ENCODE peak calls at places on chromosome 21, in eight cellular contexts. One of them, this sample, is unnamed.
A peak's percentile ranks its signal among the peaks of the same experiment; 100 is the strongest.

GRCh38 chr21:26194811-26195251 is 24.3 kb upstream of the APP start:
- DNase-seq in GM23338: no peak
- DNase-seq in fibroblast of lung: peak; percentile 28
- DNase-seq in ascending aorta: no peak
- DNase-seq in uterus: no peak
- DNase-seq in PC-9: no peak
- DNase-seq in lower lobe of right lung: no peak
- DNase-seq in IMR-90: peak; percentile 16
- DNase-seq in this sample: no peak

GRCh38 chr21:33265664-33266049 is 510 bp upstream of the IL10RB start:
- DNase-seq in IMR-90: peak; percentile 14
- DNase-seq in GM23338: peak; percentile 65
- DNase-seq in fibroblast of lung: no peak
- DNase-seq in uterus: no peak
- DNase-seq in ascending aorta: peak; percentile 80
- DNase-seq in PC-9: no peak
- DNase-seq in lower lobe of right lung: peak; percentile 86
- DNase-seq in this sample: peak; percentile 36

GRCh38 chr21:17548262-17548661 is 35.4 kb downstream of the CXADR start:
- DNase-seq in GM23338: no peak
- DNase-seq in ascending aorta: no peak
- DNase-seq in uterus: no peak
- DNase-seq in lower lobe of right lung: no peak
- DNase-seq in PC-9: no peak
- DNase-seq in fibroblast of lung: no peak
- DNase-seq in IMR-90: peak; percentile 39
- DNase-seq in this sample: no peak

GRCh38 chr21:45410865-45411809 is 6.2 kb downstream of the COL18A1 start:
- DNase-seq in GM23338: no peak
- DNase-seq in ascending aorta: peak; percentile 59
- DNase-seq in uterus: no peak
- DNase-seq in PC-9: no peak
- DNase-seq in lower lobe of right lung: no peak
- DNase-seq in IMR-90: no peak
- DNase-seq in fibroblast of lung: no peak
- DNase-seq in this sample: peak; percentile 17

GRCh38 chr21:34945288-34945687 is 103.8 kb downstream of the RUNX1 start:
- DNase-seq in PC-9: no peak
- DNase-seq in IMR-90: no peak
- DNase-seq in ascending aorta: no peak
- DNase-seq in fibroblast of lung: no peak
- DNase-seq in GM23338: no peak
- DNase-seq in lower lobe of right lung: no peak
- DNase-seq in uterus: no peak
- DNase-seq in this sample: no peak

GRCh38 chr21:37383066-37383465 is 16.5 kb downstream of the DYRK1A start:
- DNase-seq in ascending aorta: no peak
- DNase-seq in IMR-90: no peak
- DNase-seq in fibroblast of lung: no peak
- DNase-seq in GM23338: peak; percentile 32
- DNase-seq in lower lobe of right lung: no peak
- DNase-seq in uterus: no peak
- DNase-seq in PC-9: no peak
- DNase-seq in this sample: no peak

GRCh38 chr21:16125274-16125673 is 395.5 kb downstream of the USP25 start:
- DNase-seq in PC-9: no peak
- DNase-seq in uterus: no peak
- DNase-seq in GM23338: no peak
- DNase-seq in fibroblast of lung: no peak
- DNase-seq in lower lobe of right lung: no peak
- DNase-seq in IMR-90: no peak
- DNase-seq in ascending aorta: no peak
- DNase-seq in this sample: no peak

GRCh38 chr21:37130971-37131370 is 57.9 kb downstream of the TTC3 start:
- DNase-seq in IMR-90: peak; percentile 44
- DNase-seq in PC-9: no peak
- DNase-seq in uterus: no peak
- DNase-seq in GM23338: no peak
- DNase-seq in ascending aorta: no peak
- DNase-seq in fibroblast of lung: no peak
- DNase-seq in lower lobe of right lung: no peak
- DNase-seq in this sample: no peak

GRCh38 chr21:27201197-27201596 is 234.3 kb upstream of the ADAMTS5 start:
- DNase-seq in fibroblast of lung: peak; percentile 57
- DNase-seq in IMR-90: peak; percentile 85
- DNase-seq in uterus: no peak
- DNase-seq in GM23338: no peak
- DNase-seq in PC-9: no peak
- DNase-seq in lower lobe of right lung: no peak
- DNase-seq in ascending aorta: no peak
- DNase-seq in this sample: no peak

GRCh38 chr21:45098867-45099266 is 24.5 kb downstream of the ADARB1 start:
- DNase-seq in fibroblast of lung: no peak
- DNase-seq in lower lobe of right lung: no peak
- DNase-seq in ascending aorta: no peak
- DNase-seq in GM23338: peak; percentile 58
- DNase-seq in PC-9: no peak
- DNase-seq in uterus: no peak
- DNase-seq in IMR-90: no peak
- DNase-seq in this sample: no peak

GRCh38 chr21:40373760-40374159 is 473.2 kb downstream of the DSCAM start:
- DNase-seq in fibroblast of lung: no peak
- DNase-seq in PC-9: no peak
- DNase-seq in uterus: no peak
- DNase-seq in GM23338: no peak
- DNase-seq in ascending aorta: no peak
- DNase-seq in lower lobe of right lung: no peak
- DNase-seq in IMR-90: no peak
- DNase-seq in this sample: no peak

GRCh38 chr21:29182674-29183073 is 52.2 kb downstream of the MAP3K7CL start:
- DNase-seq in ascending aorta: no peak
- DNase-seq in PC-9: no peak
- DNase-seq in lower lobe of right lung: no peak
- DNase-seq in IMR-90: peak; percentile 36
- DNase-seq in GM23338: no peak
- DNase-seq in fibroblast of lung: no peak
- DNase-seq in uterus: no peak
- DNase-seq in this sample: no peak

GRCh38 chr21:31509108-31510017 is 150.1 kb upstream of the SOD1 start:
- DNase-seq in IMR-90: no peak
- DNase-seq in ascending aorta: no peak
- DNase-seq in lower lobe of right lung: no peak
- DNase-seq in PC-9: peak; percentile 65
- DNase-seq in uterus: no peak
- DNase-seq in GM23338: peak; percentile 84
- DNase-seq in fibroblast of lung: no peak
- DNase-seq in this sample: no peak

GRCh38 chr21:34814529-34814951 is 145.7 kb downstream of the CLIC6 start:
- DNase-seq in ascending aorta: no peak
- DNase-seq in lower lobe of right lung: no peak
- DNase-seq in fibroblast of lung: no peak
- DNase-seq in uterus: no peak
- DNase-seq in PC-9: no peak
- DNase-seq in IMR-90: no peak
- DNase-seq in GM23338: no peak
- DNase-seq in this sample: no peak

GRCh38 chr21:46562964-46563607 is 41.8 kb downstream of the S100B start:
- DNase-seq in fibroblast of lung: no peak
- DNase-seq in IMR-90: no peak
- DNase-seq in lower lobe of right lung: peak; percentile 44
- DNase-seq in PC-9: no peak
- DNase-seq in uterus: no peak
- DNase-seq in ascending aorta: no peak
- DNase-seq in GM23338: no peak
- DNase-seq in this sample: no peak

GRCh38 chr21:21200939-21201610 is 202.9 kb downstream of the NCAM2 start:
- DNase-seq in PC-9: no peak
- DNase-seq in uterus: no peak
- DNase-seq in fibroblast of lung: peak; percentile 64
- DNase-seq in ascending aorta: no peak
- DNase-seq in lower lobe of right lung: no peak
- DNase-seq in IMR-90: peak; percentile 49
- DNase-seq in GM23338: no peak
- DNase-seq in this sample: no peak

DNA sequence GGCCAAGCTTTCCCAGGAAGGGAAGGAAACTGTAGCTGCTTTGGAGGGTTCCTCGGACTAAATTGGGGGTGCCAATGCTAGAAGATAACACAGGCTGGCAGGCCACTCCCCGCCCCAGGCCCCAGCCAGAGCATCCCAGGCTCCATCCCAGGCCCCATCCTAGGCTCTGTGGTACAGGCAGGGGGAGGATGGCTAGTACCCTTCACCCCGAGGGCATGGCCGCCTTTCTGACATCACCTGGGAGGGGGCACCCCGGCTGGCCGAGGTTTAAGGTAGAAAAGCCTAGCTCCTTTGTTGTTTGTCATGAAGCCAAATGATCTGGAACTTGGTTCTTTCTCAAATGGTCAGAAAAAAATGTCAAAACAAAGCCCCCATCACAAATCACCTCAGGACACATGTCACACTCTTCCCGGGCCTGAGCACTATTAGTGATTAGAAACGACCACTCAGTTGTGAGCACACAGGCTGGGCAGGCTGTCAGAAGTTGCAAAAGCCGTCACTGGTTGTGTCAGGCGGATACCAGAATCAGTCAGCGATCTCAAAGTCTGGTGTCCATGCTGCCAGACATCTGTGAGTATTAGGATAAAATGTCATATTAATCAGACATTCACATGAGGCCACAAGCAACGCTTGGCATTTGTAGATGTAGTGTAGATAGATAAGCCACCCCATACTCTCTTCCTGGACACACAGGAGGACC is 31.0 kb upstream of the ETS2 start:
- DNase-seq in uterus: no peak
- DNase-seq in GM23338: no peak
- DNase-seq in lower lobe of right lung: no peak
- DNase-seq in IMR-90: no peak
- DNase-seq in PC-9: no peak
- DNase-seq in fibroblast of lung: no peak
- DNase-seq in ascending aorta: peak; percentile 64
- DNase-seq in this sample: no peak
- H3K27ac ChIP-seq in uterus: no peak overlapping the region
- H3K27ac ChIP-seq in GM23338: no peak overlapping the region
- H3K27ac ChIP-seq in lower lobe of right lung: no peak overlapping the region
- H3K27ac ChIP-seq in IMR-90: peak overlapping the region; percentile 92
- H3K27ac ChIP-seq in PC-9: no peak overlapping the region
- H3K27ac ChIP-seq in fibroblast of lung: peak overlapping the region; percentile 90
- H3K27ac ChIP-seq in ascending aorta: peak overlapping the region; percentile 41
- H3K27ac ChIP-seq in this sample: no peak overlapping the region

DNA sequence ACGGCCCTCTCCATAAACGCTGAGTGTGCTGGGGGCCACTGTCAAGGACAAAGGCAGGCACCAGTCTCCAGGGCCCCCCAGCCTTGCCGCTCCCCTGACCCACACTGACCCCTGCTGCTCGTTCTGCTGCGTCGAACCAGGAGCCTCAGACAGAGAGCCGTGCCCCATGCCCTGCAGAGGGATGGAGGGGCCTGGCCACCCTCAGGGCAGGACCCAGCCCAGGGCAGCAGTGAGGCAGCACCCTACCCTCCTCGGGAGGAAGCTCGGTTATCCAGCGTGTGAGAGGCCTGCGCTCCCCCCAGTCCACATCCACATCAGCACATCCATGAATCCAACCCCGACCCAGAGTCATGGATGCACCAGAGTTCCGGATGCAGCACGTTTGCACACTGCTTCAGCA is 15.1 kb downstream of the WDR4 start:
- DNase-seq in ascending aorta: no peak
- DNase-seq in uterus: no peak
- DNase-seq in fibroblast of lung: no peak
- DNase-seq in GM23338: no peak
- DNase-seq in PC-9: no peak
- DNase-seq in lower lobe of right lung: no peak
- DNase-seq in IMR-90: no peak
- DNase-seq in this sample: no peak
- TF ChIP-seq CTCF in ascending aorta: no peak
- TF ChIP-seq CTCF in uterus: no peak
- TF ChIP-seq CTCF in fibroblast of lung: no peak
- TF ChIP-seq CTCF in GM23338: peak; percentile 46
- TF ChIP-seq CTCF in PC-9: no peak
- TF ChIP-seq CTCF in lower lobe of right lung: no peak
- TF ChIP-seq CTCF in IMR-90: no peak
- TF ChIP-seq CTCF in this sample: no peak

GRCh38 chr21:43311303-43311817 is 115.6 kb downstream of the SIK1 start:
- DNase-seq in IMR-90: no peak
- DNase-seq in uterus: no peak
- DNase-seq in lower lobe of right lung: peak; percentile 37
- DNase-seq in GM23338: no peak
- DNase-seq in ascending aorta: no peak
- DNase-seq in PC-9: peak; percentile 14
- DNase-seq in fibroblast of lung: no peak
- DNase-seq in this sample: no peak

GRCh38 chr21:43313939-43314405 is 113.0 kb downstream of the SIK1 start:
- DNase-seq in lower lobe of right lung: no peak
- DNase-seq in IMR-90: no peak
- DNase-seq in PC-9: no peak
- DNase-seq in ascending aorta: no peak
- DNase-seq in GM23338: no peak
- DNase-seq in uterus: no peak
- DNase-seq in fibroblast of lung: no peak
- DNase-seq in this sample: no peak

GRCh38 chr21:43313221-43313938 is 113.6 kb downstream of the SIK1 start:
- DNase-seq in uterus: no peak
- DNase-seq in GM23338: no peak
- DNase-seq in IMR-90: no peak
- DNase-seq in PC-9: no peak
- DNase-seq in ascending aorta: no peak
- DNase-seq in lower lobe of right lung: no peak
- DNase-seq in fibroblast of lung: no peak
- DNase-seq in this sample: no peak

GRCh38 chr21:43312011-43312410 is 114.9 kb downstream of the SIK1 start:
- DNase-seq in ascending aorta: no peak
- DNase-seq in IMR-90: no peak
- DNase-seq in PC-9: no peak
- DNase-seq in uterus: no peak
- DNase-seq in lower lobe of right lung: no peak
- DNase-seq in GM23338: no peak
- DNase-seq in fibroblast of lung: no peak
- DNase-seq in this sample: no peak

DNA sequence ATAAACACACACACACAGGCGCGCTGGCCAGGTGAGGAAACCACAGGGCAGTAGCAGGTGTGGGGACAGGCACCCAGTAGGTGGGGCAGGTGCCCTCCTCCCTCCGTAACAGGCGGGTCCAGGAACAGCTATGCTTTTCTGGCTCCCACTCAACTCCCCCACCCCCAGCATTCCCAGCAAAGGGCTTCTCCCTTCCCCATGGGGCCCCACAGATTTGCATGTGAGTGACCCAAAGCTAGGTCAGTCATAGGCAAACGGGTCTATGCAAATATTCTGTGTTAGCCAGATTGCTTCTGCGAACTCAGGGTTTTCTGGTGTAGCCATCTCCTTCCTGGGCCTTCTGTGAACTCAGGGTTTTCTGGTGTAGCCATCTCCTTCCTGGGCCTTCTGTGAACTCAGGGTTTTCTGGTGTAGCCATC is 114.2 kb downstream of the SIK1 start:
- DNase-seq in lower lobe of right lung: no peak
- DNase-seq in ascending aorta: no peak
- DNase-seq in PC-9: no peak
- DNase-seq in GM23338: peak; percentile 53
- DNase-seq in uterus: no peak
- DNase-seq in IMR-90: no peak
- DNase-seq in fibroblast of lung: no peak
- DNase-seq in this sample: no peak
- H3K4me1 ChIP-seq in lower lobe of right lung: peaks cover 9% of the 10 kb centered on the region
- H3K4me1 ChIP-seq in ascending aorta: no peaks in the 10 kb centered on the region
- H3K4me1 ChIP-seq in PC-9: peaks cover under 1% of the 10 kb centered on the region
- H3K4me1 ChIP-seq in GM23338: peaks cover 19% of the 10 kb centered on the region
- H3K4me1 ChIP-seq in uterus: no peaks in the 10 kb centered on the region
- H3K4me1 ChIP-seq in IMR-90: no peaks in the 10 kb centered on the region
- H3K4me1 ChIP-seq in fibroblast of lung: no peaks in the 10 kb centered on the region
- H3K4me1 ChIP-seq in this sample: no peaks in the 10 kb centered on the region

GRCh38 chr21:42678118-42678430 is 24.7 kb downstream of the PDE9A start:
- DNase-seq in PC-9: no peak
- DNase-seq in IMR-90: no peak
- DNase-seq in uterus: no peak
- DNase-seq in GM23338: no peak
- DNase-seq in lower lobe of right lung: no peak
- DNase-seq in fibroblast of lung: no peak
- DNase-seq in ascending aorta: no peak
- DNase-seq in this sample: no peak
- H3K27ac ChIP-seq in PC-9: no peak overlapping the region
- H3K27ac ChIP-seq in IMR-90: no peak overlapping the region
- H3K27ac ChIP-seq in uterus: no peak overlapping the region
- H3K27ac ChIP-seq in GM23338: no peak overlapping the region
- H3K27ac ChIP-seq in lower lobe of right lung: no peak overlapping the region
- H3K27ac ChIP-seq in fibroblast of lung: no peak overlapping the region
- H3K27ac ChIP-seq in ascending aorta: no peak overlapping the region
- H3K27ac ChIP-seq in this sample: no peak overlapping the region

This sample was measured in adrenal gland.